ENCODE peak calls at places on chromosome 5, in four cellular contexts. Y is sciatic nerve; C is effector memory CD8-positive, alpha-beta T cell; M is HFF-Myc. S is an unnamed sample.

GRCh38 chr5:55037046-55037771 is 13.2 kb downstream of the GZMK start:
- DNase-seq in Y (no peak), C (peak; percentile 62), M (no peak), S (no peak)

GRCh38 chr5:33850100-33850594 is 41.6 kb downstream of the ADAMTS12 start:
- DNase-seq in Y (no peak), C (peak; percentile 3), M (no peak), S (no peak)

GRCh38 chr5:147985593-147985992 is 78.2 kb upstream of the SPINK5 start:
- DNase-seq in Y (no peak), C (no peak), M (no peak), S (no peak)

GRCh38 chr5:80064124-80064523 is 29.0 kb downstream of the THBS4 start:
- DNase-seq in Y (no peak), C (no peak), M (no peak), S (no peak)

GRCh38 chr5:123670981-123671557 is 159.1 kb downstream of the CSNK1G3 start:
- DNase-seq in Y (peak; percentile 75), C (peak; percentile 37), M (peak; percentile 31), S (no peak)

GRCh38 chr5:139755892-139756671 is 39.5 kb upstream of the PSD2 start:
- DNase-seq in Y (no peak), C (no peak), M (no peak), S (no peak)

GRCh38 chr5:113397046-113397445 is 37.7 kb downstream of the TSSK1B start:
- DNase-seq in Y (no peak), C (no peak), M (no peak), S (no peak)

GRCh38 chr5:169424956-169425318 is 124.0 kb upstream of the SLIT3 start:
- DNase-seq in Y (no peak), C (no peak), M (no peak), S (no peak)

GRCh38 chr5:32462618-32463017 is 18.1 kb upstream of the ZFR start:
- DNase-seq in Y (no peak), C (no peak), M (no peak), S (no peak)

GRCh38 chr5:174706997-174707548 is 17.3 kb upstream of the MSX2 start:
- DNase-seq in Y (no peak), C (no peak), M (no peak), S (no peak)